ENCODE peak calls at places on chromosome 15, in seven cellular contexts. V, F, L, K, T, U and J are unnamed samples.

GRCh38 chr15:64911317-64912186 is at the start of gene ANKDD1A:
- DNase-seq in L (peak; percentile 31), K (no peak), F (no peak), T (no peak), U (no peak), V (peak; percentile 42), J (no peak)

GRCh38 chr15:27685638-27686037 is 413.5 kb downstream of the OCA2 start:
- DNase-seq in K (no peak), F (no peak), V (no peak), L (no peak), U (no peak), T (no peak), J (no peak)

GRCh38 chr15:62444104-62445027 is 279.3 kb upstream of the C2CD4B start:
- DNase-seq in F (no peak), K (peak; percentile 96), T (no peak), V (peak; percentile 93), U (no peak), L (peak; percentile 98), J (no peak)

GRCh38 chr15:60798821-60799220 is 319.9 kb upstream of the ICE2 start:
- DNase-seq in L (peak; percentile 66), K (no peak), U (peak; percentile 40), V (peak; percentile 62), T (no peak), F (no peak), J (no peak)

GRCh38 chr15:42315435-42316020 is 42.3 kb upstream of the TMEM87A start:
- DNase-seq in L (no peak), V (no peak), F (no peak), U (no peak), K (no peak), T (no peak), J (no peak)

GRCh38 chr15:100725121-100726069 is 123.0 kb downstream of the ASB7 start:
- DNase-seq in T (no peak), U (no peak), L (peak; percentile 91), K (no peak), F (no peak), V (no peak), J (no peak)

GRCh38 chr15:70530906-70531305 is 232.5 kb downstream of the UACA start:
- DNase-seq in L (no peak), U (no peak), F (no peak), T (no peak), K (no peak), V (no peak), J (no peak)

GRCh38 chr15:76799760-76800159 is 105.4 kb downstream of the SCAPER start:
- DNase-seq in T (no peak), K (peak; percentile 3), F (no peak), L (peak; percentile 56), U (no peak), V (peak; percentile 53), J (no peak)

GRCh38 chr15:78414608-78415250 is 23.3 kb upstream of the IREB2 start:
- DNase-seq in T (no peak), F (no peak), U (no peak), K (no peak), L (no peak), V (no peak), J (no peak)

GRCh38 chr15:33188654-33189257 is 5.8 kb downstream of the FMN1 start:
- DNase-seq in U (no peak), V (no peak), F (no peak), K (no peak), T (no peak), L (peak; percentile 5), J (no peak)

GRCh38 chr15:101447561-101448071 is 41.9 kb downstream of the PCSK6 start:
- DNase-seq in V (no peak), K (no peak), T (no peak), U (no peak), F (no peak), L (no peak), J (no peak)

GRCh38 chr15:66638377-66638776 is 63.7 kb upstream of the SMAD6 start:
- DNase-seq in T (no peak), U (no peak), K (no peak), F (no peak), L (no peak), V (no peak), J (no peak)

GRCh38 chr15:81106560-81106959 is 27.5 kb upstream of the CFAP161 start:
- DNase-seq in F (peak; percentile 23), U (peak; percentile 3), T (peak; percentile 14), V (peak; percentile 67), K (peak; percentile 76), L (peak; percentile 85), J (no peak)

GRCh38 chr15:47135279-47135678 is 582.0 kb upstream of the SEMA6D start:
- DNase-seq in K (no peak), U (no peak), F (no peak), L (no peak), V (no peak), T (no peak), J (no peak)

GRCh38 chr15:82768414-82769081 is 37.3 kb downstream of the FSD2 start:
- DNase-seq in T (no peak), L (peak; percentile 68), U (no peak), V (peak; percentile 37), K (no peak), F (no peak), J (no peak)

GRCh38 chr15:69557340-69558137 is 104.9 kb downstream of the RPLP1 start:
- DNase-seq in L (peak; percentile 91), U (no peak), V (peak; percentile 95), F (no peak), T (no peak), K (peak; percentile 74), J (no peak)

GRCh38 chr15:99333413-99333812 is 82.1 kb downstream of the LRRC28 start:
- DNase-seq in F (no peak), T (no peak), L (no peak), U (no peak), K (no peak), V (no peak), J (no peak)

GRCh38 chr15:79886119-79886518 is 10.7 kb downstream of the MTHFS start:
- DNase-seq in L (no peak), F (no peak), K (no peak), V (no peak), U (no peak), T (no peak), J (no peak)

GRCh38 chr15:66830358-66830757 is 128.3 kb downstream of the SMAD6 start:
- DNase-seq in V (peak; percentile 77), F (no peak), U (no peak), T (no peak), L (peak; percentile 62), K (no peak), J (no peak)